ENCODE peak calls at places on chromosomes 12 and 14, in four cellular contexts. U is T47D, B is K562, M is SK-N-SH. V is an unnamed sample.

GRCh38 chr14:75469606-75470237 is 41.9 kb downstream of the JDP2 start:
- DNase-seq in M (no peak), U (peak), B (no peak), V (no peak)

GRCh38 chr12:124484526-124484953 is 82.9 kb downstream of the NCOR2 start:
- DNase-seq in B (no peak), M (no peak), U (no peak), V (no peak)

GRCh38 chr12:49043241-49043640 is 17.4 kb downstream of the KMT2D start:
- DNase-seq in B (no peak), M (no peak), U (no peak), V (no peak)

GRCh38 chr14:20686386-20687143 is 2.0 kb upstream of the ANG start:
- DNase-seq in U (no peak), B (no peak), M (no peak), V (peak)

GRCh38 chr14:23119362-23120327 is 590 bp upstream of the CEBPE start:
- DNase-seq in B (no peak), M (no peak), U (no peak), V (no peak)

GRCh38 chr12:81021131-81021530 is 56.7 kb upstream of the ACSS3 start:
- DNase-seq in U (no peak), B (no peak), M (no peak), V (no peak)

GRCh38 chr14:87170179-87170578 is 822.8 kb downstream of the GALC start:
- DNase-seq in M (no peak), B (no peak), U (no peak), V (no peak)

GRCh38 chr12:88419794-88420193 is 160.5 kb downstream of the KITLG start:
- DNase-seq in U (no peak), B (no peak), M (no peak), V (no peak)

GRCh38 chr12:45433441-45433868 is 217.6 kb downstream of the ANO6 start:
- DNase-seq in M (no peak), U (no peak), B (no peak), V (peak)

DNA sequence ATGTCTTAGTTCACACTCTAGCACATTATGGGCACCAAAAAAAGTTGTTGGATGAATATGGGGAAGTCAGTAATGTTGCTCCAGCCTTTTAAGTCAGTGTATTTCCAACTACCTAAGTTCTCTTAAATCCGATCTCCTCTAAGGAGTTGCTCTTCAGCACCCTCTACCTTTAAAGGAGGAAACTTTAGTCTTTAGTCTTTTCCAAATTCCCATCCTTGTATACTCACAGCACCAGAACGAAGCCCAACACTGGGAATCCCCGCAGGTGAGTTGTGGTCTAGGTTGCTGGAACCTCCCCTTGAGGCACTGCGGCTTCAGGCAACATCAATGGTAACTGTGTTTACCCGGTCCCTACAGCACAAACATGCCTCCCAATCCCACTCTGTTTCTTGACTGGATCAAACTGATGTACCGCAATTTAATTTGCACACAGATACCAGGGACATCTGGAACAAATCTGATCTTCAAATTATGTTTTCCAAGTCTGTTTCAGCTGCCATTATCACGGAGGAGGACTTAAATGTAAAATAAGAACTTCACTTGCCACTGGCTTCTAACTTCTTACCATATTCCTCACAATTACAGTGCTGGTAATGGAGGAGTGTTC is 179.0 kb downstream of the FOXN3 start:
- DNase-seq in U (peak), M (peak), B (peak), V (no peak)
- TF ChIP-seq JUND in U (no peak), M (no peak), B (no peak), V (no peak)

GRCh38 chr12:67721216-67721615 is 72.7 kb downstream of the DYRK2 start:
- DNase-seq in B (no peak), U (no peak), M (no peak), V (no peak)
- TF ChIP-seq JUND in B (no peak), U (no peak), M (no peak), V (no peak)

DNA sequence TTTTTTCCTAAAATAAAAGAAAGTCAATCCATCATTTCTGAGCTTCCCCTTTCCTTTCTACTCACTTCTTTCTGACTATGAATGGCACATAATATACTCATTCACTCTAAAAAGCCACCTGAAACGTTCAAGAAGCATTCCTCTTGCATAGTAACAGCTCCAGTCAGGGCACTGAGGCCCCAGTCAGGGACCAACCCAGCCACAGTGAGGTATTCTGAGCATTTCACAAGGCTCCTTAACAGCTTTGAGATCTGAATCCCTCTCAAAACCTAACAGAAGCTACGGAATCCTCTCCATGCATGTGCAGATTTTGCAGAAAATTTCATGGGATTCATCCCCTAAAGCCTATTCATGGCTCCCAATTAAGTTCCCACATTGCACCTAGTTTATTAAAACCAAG is 23.2 kb downstream of the NT5DC3 start:
- DNase-seq in M (no peak), U (no peak), B (no peak), V (no peak)
- TF ChIP-seq JUND in M (no peak), U (no peak), B (no peak), V (no peak)

DNA sequence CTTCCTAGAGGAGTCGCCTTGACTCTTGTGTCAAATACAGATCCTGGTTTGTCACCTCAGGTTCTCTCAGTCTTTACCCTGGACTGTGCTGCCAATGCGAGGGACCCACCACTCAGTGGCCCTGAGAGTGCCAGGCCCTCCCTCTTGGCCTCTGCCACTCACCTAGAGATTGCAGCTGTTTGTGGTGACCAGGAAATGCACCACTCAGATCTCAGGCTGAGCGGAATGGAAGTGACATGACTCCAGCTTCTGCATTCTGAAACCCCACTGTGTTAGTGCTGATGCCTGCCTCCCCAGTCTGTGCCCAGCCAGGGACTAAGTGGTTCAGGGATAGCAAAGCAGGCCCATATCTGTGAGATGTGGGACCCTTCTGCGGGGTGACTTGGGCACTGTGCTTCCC is 27.8 kb upstream of the NEDD1 start:
- DNase-seq in B (no peak), M (no peak), U (no peak), V (no peak)
- TF ChIP-seq JUND in B (no peak), M (no peak), U (no peak), V (no peak)

DNA sequence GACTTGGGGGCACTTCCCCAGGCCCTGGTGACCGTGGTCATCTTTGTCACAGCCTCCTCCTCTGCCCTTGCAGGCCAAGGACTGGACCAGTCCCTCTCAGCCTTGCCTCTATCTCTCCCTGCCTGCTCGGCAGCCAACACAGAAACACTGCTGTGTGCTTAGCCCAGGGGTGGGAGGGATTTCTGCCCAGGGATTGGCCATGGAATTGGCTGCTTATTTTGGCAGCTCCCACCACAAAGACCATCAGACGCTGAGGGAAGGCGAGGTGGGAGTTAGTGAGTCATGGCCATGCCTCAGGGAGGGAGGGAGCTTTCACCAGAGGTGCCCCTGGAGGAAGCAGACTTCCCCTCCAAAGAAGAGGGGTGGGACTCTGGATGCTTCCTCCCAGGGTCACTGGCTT is 21.1 kb downstream of the B4GALNT3 start:
- DNase-seq in M (no peak), B (no peak), U (no peak), V (no peak)
- TF ChIP-seq JUND in M (no peak), B (no peak), U (no peak), V (no peak)

DNA sequence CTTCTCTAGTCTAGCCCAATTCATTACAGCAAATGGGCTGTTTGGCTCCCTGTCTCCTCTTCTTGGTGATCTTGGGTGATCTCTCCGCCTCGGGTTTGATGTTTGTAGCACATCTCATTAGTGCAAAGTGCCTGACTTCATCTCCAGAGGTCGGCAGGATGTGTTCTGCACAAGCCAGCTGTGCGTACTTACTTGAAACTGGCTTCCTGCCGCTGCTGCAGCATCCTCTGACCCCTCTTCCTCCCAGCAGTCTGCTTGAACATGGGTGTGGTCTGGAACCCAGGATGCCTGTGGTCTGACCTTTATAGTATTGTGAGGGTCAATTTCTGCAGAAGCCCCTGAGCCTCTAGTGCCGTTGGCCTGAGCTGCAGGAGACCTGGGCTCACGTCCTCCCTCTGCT is 99.2 kb downstream of the BEGAIN start:
- DNase-seq in U (no peak), B (no peak), M (no peak), V (no peak)
- TF ChIP-seq JUND in U (no peak), B (no peak), M (no peak), V (no peak)

DNA sequence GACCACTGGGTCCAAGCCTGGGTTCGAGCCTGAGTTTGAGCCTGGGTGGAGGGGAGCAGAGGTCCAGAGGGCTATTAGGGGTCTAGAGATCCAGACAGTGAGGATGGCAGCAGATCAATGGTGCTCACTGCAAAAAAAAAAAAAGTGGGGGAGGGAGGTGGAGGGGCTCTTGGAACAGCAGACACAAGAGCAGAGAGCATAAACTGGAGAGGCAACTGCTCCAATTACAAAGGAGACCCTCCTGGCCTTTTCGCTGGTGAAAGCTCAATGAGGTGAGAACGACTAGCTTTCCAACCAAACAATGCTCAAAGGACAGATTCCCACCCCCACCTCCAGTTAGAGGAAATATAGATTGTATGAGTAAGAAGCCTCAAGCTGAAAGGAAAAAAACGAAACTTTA is 124.2 kb upstream of the TSPAN8 start:
- DNase-seq in U (no peak), M (no peak), B (no peak), V (no peak)
- TF ChIP-seq JUND in U (no peak), M (no peak), B (no peak), V (no peak)

DNA sequence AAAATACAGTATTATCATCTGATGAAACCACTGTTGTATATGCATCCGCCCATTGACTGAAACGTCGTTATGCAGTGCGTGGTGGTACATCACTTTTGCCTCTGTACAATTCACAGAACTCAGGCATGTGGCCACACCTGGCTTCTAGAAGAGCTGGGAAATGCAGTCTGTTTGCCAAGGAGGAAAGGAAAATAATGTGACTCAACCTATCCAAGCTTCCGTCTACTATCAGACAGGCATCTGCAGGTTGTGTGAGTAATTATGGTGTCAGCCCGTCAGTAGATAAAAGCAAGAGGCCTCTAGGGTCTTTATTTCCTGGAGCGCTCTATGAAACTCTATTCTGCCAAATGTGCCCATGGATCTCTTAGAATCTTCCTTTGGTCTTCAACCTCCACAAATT is 111.6 kb downstream of the BBS10 start:
- DNase-seq in U (no peak), M (no peak), B (no peak), V (peak)
- TF ChIP-seq JUND in U (no peak), M (peak), B (no peak), V (no peak)

GRCh38 chr14:63204407-63205280 is at the start of gene RHOJ:
- DNase-seq in U (no peak), B (no peak), M (no peak), V (no peak)

GRCh38 chr14:63203618-63204406 is 431 bp upstream of the RHOJ start:
- DNase-seq in U (no peak), B (peak), M (peak), V (peak)

GRCh38 chr14:63200767-63201166 is 3.5 kb upstream of the RHOJ start:
- DNase-seq in B (no peak), M (no peak), U (no peak), V (no peak)

GRCh38 chr14:63203015-63203414 is 1.2 kb upstream of the RHOJ start:
- DNase-seq in M (no peak), B (no peak), U (no peak), V (no peak)

DNA sequence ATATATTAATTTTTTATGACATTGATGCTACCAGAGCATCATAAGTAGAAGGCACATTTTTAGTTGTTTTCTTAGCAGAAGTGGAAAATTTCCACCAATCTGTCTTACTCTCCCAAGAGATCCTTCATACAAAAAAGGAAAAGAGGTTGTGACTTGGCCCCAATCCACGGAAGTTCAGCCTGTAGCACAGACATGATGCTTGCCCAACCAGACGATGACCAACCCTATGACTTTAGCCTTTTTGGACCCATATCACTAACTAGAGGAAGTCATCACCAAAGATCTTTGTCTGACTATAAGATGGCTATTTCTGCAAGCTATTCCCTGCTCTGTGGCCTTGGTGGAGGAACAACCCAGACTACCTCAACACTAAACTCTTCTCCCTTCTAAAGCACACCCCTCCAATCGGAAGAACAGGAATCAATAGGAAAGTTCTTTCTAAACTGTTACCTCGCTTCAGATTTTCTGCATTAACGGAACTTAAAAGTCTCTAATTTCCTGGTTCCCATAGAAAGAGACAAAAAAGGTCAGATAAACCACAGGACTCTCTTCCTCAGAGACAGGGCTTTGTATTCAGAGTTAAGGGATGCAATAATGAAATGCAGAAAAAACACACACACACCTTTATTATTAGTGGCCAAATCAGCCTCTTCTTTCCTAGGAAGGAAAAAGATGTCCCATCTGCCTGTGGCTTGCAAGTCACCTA is 4.1 kb upstream of the RHOJ start:
- DNase-seq in U (no peak), M (no peak), B (no peak), V (no peak)
- TF ChIP-seq JUND in U (no peak), M (no peak), B (no peak), V (no peak)